ENCODE peak calls at places on chromosome 1, in four cellular contexts. One of them, this sample, is unnamed. For H3K4me1, the result is how much of the 10 kb centered on the place peaks cover.

GRCh38 chr1:178518894-178519293 is 6.0 kb downstream of the TEX35 start:
- DNase-seq in astrocyte: no peak
- DNase-seq in SK-N-SH: no peak
- DNase-seq in lung: no peak
- DNase-seq in this sample: peak

GRCh38 chr1:15303912-15304311 is 56.9 kb downstream of the FHAD1 start:
- DNase-seq in astrocyte: no peak
- DNase-seq in SK-N-SH: no peak
- DNase-seq in lung: no peak
- DNase-seq in this sample: no peak

GRCh38 chr1:35112668-35113067 is 33.5 kb downstream of the ZMYM1 start:
- DNase-seq in astrocyte: no peak
- DNase-seq in SK-N-SH: peak
- DNase-seq in lung: no peak
- DNase-seq in this sample: no peak

GRCh38 chr1:167791281-167792209 is 69.8 kb downstream of the MPZL1 start:
- DNase-seq in astrocyte: peak
- DNase-seq in SK-N-SH: no peak
- DNase-seq in lung: peak
- DNase-seq in this sample: no peak

GRCh38 chr1:179807691-179808485 is 64.8 kb downstream of the FAM163A start:
- DNase-seq in astrocyte: peak
- DNase-seq in SK-N-SH: no peak
- DNase-seq in lung: no peak
- DNase-seq in this sample: peak

GRCh38 chr1:77990629-77991204 is 11.8 kb upstream of the FUBP1 start:
- DNase-seq in astrocyte: no peak
- DNase-seq in SK-N-SH: no peak
- DNase-seq in lung: no peak
- DNase-seq in this sample: no peak

GRCh38 chr1:97050501-97050900 is 328.9 kb downstream of the PTBP2 start:
- DNase-seq in astrocyte: peak
- DNase-seq in SK-N-SH: peak
- DNase-seq in lung: no peak
- DNase-seq in this sample: peak

GRCh38 chr1:178101266-178101630 is 7.3 kb downstream of the RASAL2 start:
- DNase-seq in astrocyte: peak
- DNase-seq in SK-N-SH: no peak
- DNase-seq in lung: no peak
- DNase-seq in this sample: no peak

GRCh38 chr1:178818416-178818815 is 52.5 kb downstream of the ANGPTL1 start:
- DNase-seq in astrocyte: peak
- DNase-seq in SK-N-SH: no peak
- DNase-seq in lung: no peak
- DNase-seq in this sample: no peak

GRCh38 chr1:228087771-228088251 is 5.3 kb downstream of the ARF1 start:
- DNase-seq in astrocyte: peak
- DNase-seq in SK-N-SH: no peak
- DNase-seq in lung: no peak
- DNase-seq in this sample: no peak

GRCh38 chr1:170700842-170701305 is 36.9 kb downstream of the PRRX1 start:
- DNase-seq in astrocyte: peak
- DNase-seq in SK-N-SH: no peak
- DNase-seq in lung: no peak
- DNase-seq in this sample: no peak
- H3K4me1 ChIP-seq in astrocyte: under half
- H3K4me1 ChIP-seq in SK-N-SH: under half
- H3K4me1 ChIP-seq in lung: under half
- H3K4me1 ChIP-seq in this sample: under half

GRCh38 chr1:45351508-45351907 is 11.3 kb upstream of the MUTYH start:
- DNase-seq in astrocyte: no peak
- DNase-seq in SK-N-SH: no peak
- DNase-seq in lung: no peak
- DNase-seq in this sample: no peak
- H3K4me1 ChIP-seq in astrocyte: under half
- H3K4me1 ChIP-seq in SK-N-SH: under half
- H3K4me1 ChIP-seq in lung: under half
- H3K4me1 ChIP-seq in this sample: under half

GRCh38 chr1:30908886-30909777 is 574 bp upstream of the SDC3 start:
- DNase-seq in astrocyte: no peak
- DNase-seq in SK-N-SH: no peak
- DNase-seq in lung: no peak
- DNase-seq in this sample: no peak
- H3K4me1 ChIP-seq in astrocyte: under half
- H3K4me1 ChIP-seq in SK-N-SH: under half
- H3K4me1 ChIP-seq in lung: under half
- H3K4me1 ChIP-seq in this sample: under half

DNA sequence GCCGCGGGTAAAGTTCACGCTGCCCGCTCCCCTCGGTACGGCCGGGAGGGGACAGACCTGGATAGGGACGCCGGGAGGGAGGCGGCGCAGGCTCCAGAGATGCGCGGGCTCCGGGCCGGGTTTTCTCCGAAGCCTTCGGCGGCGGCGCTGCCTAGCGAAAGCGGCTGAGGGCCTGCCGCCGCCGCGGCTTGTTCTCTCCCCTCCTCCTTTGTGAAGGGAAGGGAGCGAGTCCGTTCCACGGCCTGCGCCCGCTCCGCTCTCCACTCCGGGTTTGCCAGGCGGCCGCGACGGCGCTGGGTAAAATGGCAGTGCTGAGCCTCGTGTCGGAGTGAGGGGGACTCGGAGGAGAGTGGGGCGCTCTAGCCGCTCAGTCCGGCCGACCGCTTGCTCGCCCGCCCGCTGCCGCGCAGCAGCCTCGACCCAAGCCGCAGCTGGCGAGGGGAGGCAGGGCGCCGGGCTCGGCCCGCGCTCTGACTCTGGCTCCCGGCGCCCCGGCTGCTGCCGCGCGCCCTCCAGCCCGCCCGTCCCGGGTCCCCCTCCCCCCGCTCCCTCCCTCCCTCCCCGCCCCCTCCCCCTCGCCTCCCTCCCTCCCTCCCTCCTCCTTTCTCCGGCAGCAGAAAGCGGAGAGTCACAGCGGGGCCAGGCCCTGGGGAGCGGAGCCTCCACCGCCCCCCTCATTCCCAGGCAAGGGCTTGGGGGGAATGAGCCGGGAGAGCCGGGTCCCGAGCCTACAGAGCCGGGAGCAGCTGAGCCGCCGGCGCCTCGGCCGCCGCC is at the start of gene ARID1A:
- DNase-seq in astrocyte: peak
- DNase-seq in SK-N-SH: peak
- DNase-seq in lung: peak
- DNase-seq in this sample: peak
- H3K4me1 ChIP-seq in astrocyte: under half
- H3K4me1 ChIP-seq in SK-N-SH: under half
- H3K4me1 ChIP-seq in lung: under half
- H3K4me1 ChIP-seq in this sample: under half

GRCh38 chr1:240831191-240831631 is 219.3 kb upstream of the GREM2 start:
- DNase-seq in astrocyte: peak
- DNase-seq in SK-N-SH: no peak
- DNase-seq in lung: no peak
- DNase-seq in this sample: no peak

GRCh38 chr1:240831922-240832321 is 220.0 kb upstream of the GREM2 start:
- DNase-seq in astrocyte: no peak
- DNase-seq in SK-N-SH: no peak
- DNase-seq in lung: no peak
- DNase-seq in this sample: no peak

GRCh38 chr1:240827786-240828185 is 215.8 kb upstream of the GREM2 start:
- DNase-seq in astrocyte: no peak
- DNase-seq in SK-N-SH: no peak
- DNase-seq in lung: no peak
- DNase-seq in this sample: no peak

DNA sequence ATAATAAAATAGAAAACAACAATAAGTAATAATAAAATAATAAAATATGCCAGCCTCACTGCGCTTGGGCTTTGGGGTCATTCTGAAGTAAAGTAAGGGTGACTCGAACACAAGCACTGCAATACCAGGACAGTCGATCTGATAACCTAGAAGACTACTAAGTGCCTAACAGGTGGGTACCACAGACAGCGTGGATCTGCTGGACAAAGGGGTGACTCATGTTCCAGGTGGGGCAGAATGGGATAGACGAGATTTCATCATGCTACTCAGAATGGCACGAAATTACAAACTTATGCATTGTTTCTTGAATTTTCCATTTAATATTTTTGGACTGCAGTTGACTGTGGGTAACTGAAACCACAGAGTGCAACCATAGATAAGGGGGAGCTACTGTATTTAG is 221.1 kb upstream of the GREM2 start:
- DNase-seq in astrocyte: peak
- DNase-seq in SK-N-SH: no peak
- DNase-seq in lung: no peak
- DNase-seq in this sample: no peak
- H3K4me1 ChIP-seq in astrocyte: under half
- H3K4me1 ChIP-seq in SK-N-SH: under half
- H3K4me1 ChIP-seq in lung: under half
- H3K4me1 ChIP-seq in this sample: under half

GRCh38 chr1:87089823-87090222 is 175.4 kb downstream of the HS2ST1 start:
- DNase-seq in astrocyte: no peak
- DNase-seq in SK-N-SH: no peak
- DNase-seq in lung: no peak
- DNase-seq in this sample: no peak

GRCh38 chr1:87093286-87093685 is 178.9 kb downstream of the HS2ST1 start:
- DNase-seq in astrocyte: peak
- DNase-seq in SK-N-SH: no peak
- DNase-seq in lung: no peak
- DNase-seq in this sample: no peak

GRCh38 chr1:87094238-87094637 is 179.8 kb downstream of the HS2ST1 start:
- DNase-seq in astrocyte: no peak
- DNase-seq in SK-N-SH: no peak
- DNase-seq in lung: no peak
- DNase-seq in this sample: no peak

GRCh38 chr1:87091425-87091824 is 177.0 kb downstream of the HS2ST1 start:
- DNase-seq in astrocyte: no peak
- DNase-seq in SK-N-SH: no peak
- DNase-seq in lung: no peak
- DNase-seq in this sample: no peak

GRCh38 chr1:87092852-87093251 is 178.4 kb downstream of the HS2ST1 start:
- DNase-seq in astrocyte: no peak
- DNase-seq in SK-N-SH: no peak
- DNase-seq in lung: no peak
- DNase-seq in this sample: no peak
- H3K4me1 ChIP-seq in astrocyte: under half
- H3K4me1 ChIP-seq in SK-N-SH: under half
- H3K4me1 ChIP-seq in lung: under half
- H3K4me1 ChIP-seq in this sample: under half